ENCODE peak calls at places on chromosome 12, in seven cellular contexts. One of them, this sample, is unnamed.

GRCh38 chr12:69658203-69658602 is 40.9 kb downstream of the BEST3 start:
- DNase-seq in C1 segment of cervical spinal cord: no peak
- DNase-seq in NCI-H774: no peak
- DNase-seq in glutamatergic neuron: no peak
- DNase-seq in Kasumi-1: no peak
- DNase-seq in CD8-positive, alpha-beta memory T cell: no peak
- DNase-seq in RCC 7860: no peak
- DNase-seq in this sample: no peak

GRCh38 chr12:25585662-25586061 is 32.6 kb upstream of the LMNTD1 start:
- DNase-seq in Kasumi-1: no peak
- DNase-seq in C1 segment of cervical spinal cord: no peak
- DNase-seq in NCI-H774: no peak
- DNase-seq in RCC 7860: no peak
- DNase-seq in CD8-positive, alpha-beta memory T cell: no peak
- DNase-seq in glutamatergic neuron: no peak
- DNase-seq in this sample: no peak

GRCh38 chr12:104520242-104520900 is 63.6 kb downstream of the CHST11 start:
- DNase-seq in C1 segment of cervical spinal cord: no peak
- DNase-seq in RCC 7860: no peak
- DNase-seq in Kasumi-1: no peak
- DNase-seq in CD8-positive, alpha-beta memory T cell: no peak
- DNase-seq in NCI-H774: no peak
- DNase-seq in glutamatergic neuron: peak
- DNase-seq in this sample: no peak

GRCh38 chr12:117640511-117640910 is 279.1 kb upstream of the NOS1 start:
- DNase-seq in CD8-positive, alpha-beta memory T cell: no peak
- DNase-seq in C1 segment of cervical spinal cord: no peak
- DNase-seq in glutamatergic neuron: no peak
- DNase-seq in Kasumi-1: no peak
- DNase-seq in RCC 7860: no peak
- DNase-seq in NCI-H774: no peak
- DNase-seq in this sample: no peak

GRCh38 chr12:96989916-96990315 is 82.9 kb downstream of the NEDD1 start:
- DNase-seq in RCC 7860: no peak
- DNase-seq in Kasumi-1: peak
- DNase-seq in NCI-H774: peak
- DNase-seq in CD8-positive, alpha-beta memory T cell: no peak
- DNase-seq in glutamatergic neuron: no peak
- DNase-seq in C1 segment of cervical spinal cord: no peak
- DNase-seq in this sample: no peak

GRCh38 chr12:127678945-127679344 is 588.0 kb upstream of the TMEM132C start:
- DNase-seq in NCI-H774: no peak
- DNase-seq in RCC 7860: no peak
- DNase-seq in glutamatergic neuron: no peak
- DNase-seq in CD8-positive, alpha-beta memory T cell: no peak
- DNase-seq in C1 segment of cervical spinal cord: no peak
- DNase-seq in Kasumi-1: no peak
- DNase-seq in this sample: no peak

GRCh38 chr12:49921936-49922335 is 18.2 kb upstream of the FAIM2 start:
- DNase-seq in glutamatergic neuron: no peak
- DNase-seq in Kasumi-1: no peak
- DNase-seq in RCC 7860: no peak
- DNase-seq in CD8-positive, alpha-beta memory T cell: no peak
- DNase-seq in NCI-H774: no peak
- DNase-seq in C1 segment of cervical spinal cord: no peak
- DNase-seq in this sample: no peak

GRCh38 chr12:100737168-100737567 is 57.4 kb upstream of the ANO4 start:
- DNase-seq in Kasumi-1: no peak
- DNase-seq in CD8-positive, alpha-beta memory T cell: no peak
- DNase-seq in RCC 7860: no peak
- DNase-seq in glutamatergic neuron: no peak
- DNase-seq in NCI-H774: no peak
- DNase-seq in C1 segment of cervical spinal cord: no peak
- DNase-seq in this sample: no peak

GRCh38 chr12:111150476-111150875 is 218.4 kb downstream of the PHETA1 start:
- DNase-seq in CD8-positive, alpha-beta memory T cell: no peak
- DNase-seq in C1 segment of cervical spinal cord: no peak
- DNase-seq in RCC 7860: no peak
- DNase-seq in Kasumi-1: peak
- DNase-seq in NCI-H774: no peak
- DNase-seq in glutamatergic neuron: no peak
- DNase-seq in this sample: no peak

GRCh38 chr12:120584343-120585149 is 3.3 kb upstream of the POP5 start:
- DNase-seq in Kasumi-1: peak
- DNase-seq in C1 segment of cervical spinal cord: peak
- DNase-seq in CD8-positive, alpha-beta memory T cell: peak
- DNase-seq in glutamatergic neuron: peak
- DNase-seq in RCC 7860: no peak
- DNase-seq in NCI-H774: peak
- DNase-seq in this sample: peak

GRCh38 chr12:41962171-41962572 is 182.5 kb downstream of the GXYLT1 start:
- DNase-seq in glutamatergic neuron: no peak
- DNase-seq in NCI-H774: peak
- DNase-seq in Kasumi-1: no peak
- DNase-seq in CD8-positive, alpha-beta memory T cell: no peak
- DNase-seq in RCC 7860: no peak
- DNase-seq in C1 segment of cervical spinal cord: peak
- DNase-seq in this sample: no peak

GRCh38 chr12:53564941-53565340 is 57.7 kb upstream of the NPFF start:
- DNase-seq in glutamatergic neuron: no peak
- DNase-seq in CD8-positive, alpha-beta memory T cell: no peak
- DNase-seq in RCC 7860: no peak
- DNase-seq in NCI-H774: no peak
- DNase-seq in C1 segment of cervical spinal cord: no peak
- DNase-seq in Kasumi-1: no peak
- DNase-seq in this sample: peak

This sample was measured in fibroblast of the aortic adventitia.